ENCODE peak calls at places on chromosomes 5 and 9, in nine cellular contexts. N, S, C, T, L, F, P, E and Z are unnamed samples.
A peak's percentile ranks its signal among the peaks of the same experiment; 100 is the strongest.

GRCh38 chr5:44440186-44440585 is 51.0 kb upstream of the FGF10 start:
- DNase-seq in N (no peak), S (no peak), C (no peak), T (no peak), L (no peak), F (no peak), P (no peak), E (no peak), Z (no peak)

GRCh38 chr5:106755789-106756188 is 914.9 kb downstream of the EFNA5 start:
- DNase-seq in N (no peak), S (no peak), C (no peak), T (no peak), L (no peak), F (no peak), P (no peak), E (no peak), Z (no peak)

GRCh38 chr9:9598723-9599122 is 1014.1 kb downstream of the PTPRD start:
- DNase-seq in N (no peak), S (no peak), C (no peak), T (peak; percentile 38), L (no peak), F (no peak), P (no peak), E (no peak), Z (no peak)

GRCh38 chr5:74877624-74878304 is 11.6 kb upstream of the FAM169A start:
- DNase-seq in N (no peak), S (no peak), C (no peak), T (no peak), L (no peak), F (no peak), P (no peak), E (no peak), Z (no peak)

GRCh38 chr5:1821862-1822261 is 20.7 kb downstream of the NDUFS6 start:
- DNase-seq in N (no peak), S (no peak), C (no peak), T (no peak), L (no peak), F (no peak), P (no peak), E (no peak), Z (no peak)

GRCh38 chr5:170752257-170753215 is 31.0 kb upstream of the GABRP start:
- DNase-seq in N (no peak), S (no peak), C (no peak), T (no peak), L (no peak), F (peak; percentile 40), P (no peak), E (no peak), Z (no peak)

GRCh38 chr9:79611091-79611614 is 39.4 kb downstream of the TLE4 start:
- DNase-seq in N (peak; percentile 86), S (peak; percentile 87), C (no peak), T (peak; percentile 23), L (no peak), F (no peak), P (peak; percentile 27), E (no peak), Z (peak; percentile 18)

GRCh38 chr5:123645024-123645603 is 133.1 kb downstream of the CSNK1G3 start:
- DNase-seq in N (no peak), S (no peak), C (peak; percentile 20), T (no peak), L (no peak), F (no peak), P (no peak), E (no peak), Z (no peak)

GRCh38 chr5:72209515-72210115 is 102.3 kb downstream of the MAP1B start:
- DNase-seq in N (peak; percentile 60), S (peak; percentile 29), C (no peak), T (peak; percentile 45), L (peak; percentile 27), F (no peak), P (peak; percentile 44), E (no peak), Z (no peak)
- TF ChIP-seq EZH2phosphoT487 in N (no peak), S (no peak), C (no peak), T (no peak), L (no peak), F (no peak), P (no peak), E (no peak), Z (no peak)

DNA sequence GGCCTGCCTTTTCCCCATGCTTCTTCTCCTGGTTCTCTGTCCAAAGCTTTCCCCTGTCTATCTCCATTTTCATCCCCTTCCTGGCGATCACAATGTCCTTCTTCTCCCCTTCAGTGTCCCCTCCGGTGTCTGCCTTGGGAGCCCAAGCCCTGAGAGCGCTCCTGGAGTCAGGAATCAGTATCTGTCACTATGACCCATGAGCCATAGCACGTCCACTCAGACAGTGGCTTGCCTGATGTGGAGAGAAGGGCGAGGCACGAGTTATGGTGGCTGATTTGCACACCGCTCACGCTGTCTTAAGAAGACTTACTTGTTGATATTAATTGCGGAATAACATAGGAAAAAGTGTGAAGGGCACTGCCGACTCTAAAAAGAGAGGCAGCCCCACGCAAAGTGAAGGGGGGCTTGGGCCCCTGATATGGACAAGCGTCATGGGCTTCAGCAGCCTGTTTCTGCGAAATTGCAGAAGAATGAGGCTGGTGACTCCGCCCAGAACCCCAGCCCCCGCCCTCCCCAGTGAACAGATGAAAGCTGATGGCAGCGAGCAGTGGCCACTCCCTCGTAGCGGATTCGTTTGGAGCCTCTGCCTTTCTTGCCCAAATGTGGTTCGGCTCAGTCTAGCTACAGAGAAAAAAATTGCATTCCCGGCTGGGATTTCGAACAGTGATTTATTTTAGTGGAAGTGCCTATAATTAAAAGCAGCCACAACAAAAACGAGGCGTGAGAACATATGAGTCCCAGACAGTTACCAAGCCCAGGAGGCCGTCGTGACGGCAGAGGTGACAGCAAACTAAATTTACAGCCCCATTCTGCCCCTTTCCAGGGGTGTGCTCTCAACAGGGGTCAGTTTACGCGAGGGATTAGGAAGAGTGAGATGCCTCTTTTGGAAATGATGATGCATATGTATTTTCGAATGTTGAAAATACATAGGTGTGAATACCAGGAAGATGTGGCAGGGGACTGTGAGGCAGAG is 149.8 kb downstream of the ICE1 start:
- DNase-seq in N (no peak), S (peak; percentile 2), C (no peak), T (peak; percentile 15), L (no peak), F (no peak), P (no peak), E (no peak), Z (no peak)
- H3K4me3 ChIP-seq in N (no peak overlapping the region), S (no peak overlapping the region), C (no peak overlapping the region), T (no peak overlapping the region), L (no peak overlapping the region), F (no peak overlapping the region), P (no peak overlapping the region), E (no peak overlapping the region), Z (no peak overlapping the region)

DNA sequence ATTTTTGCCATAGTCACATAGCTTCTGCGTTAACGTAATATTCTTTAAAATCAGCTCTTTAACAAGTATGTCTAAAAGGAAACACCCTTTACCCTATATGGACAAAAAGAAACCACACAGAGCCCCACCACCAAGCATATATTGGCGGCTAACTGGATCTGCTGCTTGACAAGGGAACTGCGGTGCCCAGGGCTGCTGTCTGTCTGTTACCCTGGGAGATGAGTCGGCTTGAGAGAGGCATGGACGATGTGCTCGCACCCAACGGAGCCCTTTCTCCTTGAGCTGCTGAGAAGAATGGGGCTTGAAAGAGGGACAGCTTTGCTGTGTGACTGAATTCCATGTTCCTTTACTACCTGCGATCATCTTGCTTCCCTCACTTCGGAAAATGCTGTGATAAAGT is 158.6 kb upstream of the SHB start:
- DNase-seq in N (peak; percentile 43), S (peak; percentile 45), C (no peak), T (no peak), L (peak; percentile 12), F (peak; percentile 57), P (peak; percentile 33), E (no peak), Z (peak; percentile 18)
- H3K27ac ChIP-seq in N (no peak overlapping the region), S (no peak overlapping the region), C (no peak overlapping the region), T (no peak overlapping the region), L (peak overlapping the region; percentile 59), F (no peak overlapping the region), P (peak overlapping the region; percentile 72), E (no peak overlapping the region), Z (peak overlapping the region; percentile 45)

GRCh38 chr9:114117996-114118830 is 19.1 kb upstream of the KIF12 start:
- DNase-seq in N (no peak), S (no peak), C (no peak), T (no peak), L (peak; percentile 48), F (no peak), P (peak; percentile 9), E (no peak), Z (no peak)
- TF ChIP-seq EZH2phosphoT487 in N (no peak), S (no peak), C (no peak), T (no peak), L (no peak), F (no peak), P (no peak), E (no peak), Z (no peak)

GRCh38 chr5:10645671-10646070 is 81.8 kb downstream of the ANKRD33B start:
- DNase-seq in N (no peak), S (no peak), C (no peak), T (no peak), L (no peak), F (no peak), P (no peak), E (no peak), Z (no peak)
- H3K4me3 ChIP-seq in N (no peak overlapping the region), S (no peak overlapping the region), C (no peak overlapping the region), T (no peak overlapping the region), L (no peak overlapping the region), F (no peak overlapping the region), P (no peak overlapping the region), E (no peak overlapping the region), Z (no peak overlapping the region)